ENCODE peak calls at places on chromosomes 16 and 17, in eight cellular contexts. X is fibroblast of gingiva, B is head of caudate nucleus, W is body of pancreas, H is adrenal gland, V is GM19239, Z is kidney tubule cell, P is A172. S is an unnamed sample.

GRCh38 chr16:25707982-25708583 is 16.3 kb downstream of the HS3ST4 start:
- DNase-seq in X (no peak), B (no peak), W (peak), H (peak), V (no peak), Z (peak), P (no peak), S (no peak)

GRCh38 chr16:82061861-82062525 is 26.9 kb downstream of the HSD17B2 start:
- DNase-seq in X (peak), B (no peak), W (peak), H (peak), V (peak), Z (peak), P (peak), S (no peak)

GRCh38 chr17:64736804-64737492 is 74.8 kb upstream of the SMURF2 start:
- DNase-seq in X (peak), B (peak), W (peak), H (peak), V (no peak), Z (peak), P (peak), S (peak)

GRCh38 chr16:17590711-17591654 is 120.2 kb upstream of the XYLT1 start:
- DNase-seq in X (peak), B (no peak), W (no peak), H (no peak), V (no peak), Z (no peak), P (no peak), S (peak)

GRCh38 chr17:45686250-45686649 is 97.9 kb upstream of the CRHR1 start:
- DNase-seq in X (no peak), B (no peak), W (no peak), H (no peak), V (no peak), Z (no peak), P (no peak), S (no peak)

GRCh38 chr17:77929871-77930436 is 28.5 kb upstream of the TNRC6C start:
- DNase-seq in X (no peak), B (no peak), W (no peak), H (no peak), V (no peak), Z (no peak), P (no peak), S (no peak)

GRCh38 chr17:48663134-48663924 is 37.2 kb upstream of the HOXB9 start:
- DNase-seq in X (no peak), B (no peak), W (no peak), H (no peak), V (no peak), Z (no peak), P (no peak), S (no peak)

GRCh38 chr17:2035549-2036490 is 5.9 kb downstream of the DPH1 start:
- DNase-seq in X (no peak), B (no peak), W (no peak), H (no peak), V (no peak), Z (no peak), P (no peak), S (no peak)

GRCh38 chr16:14193316-14193871 is 122.3 kb downstream of the MRTFB start:
- DNase-seq in X (no peak), B (no peak), W (no peak), H (no peak), V (peak), Z (no peak), P (no peak), S (peak)

GRCh38 chr17:40535924-40536717 is 29.2 kb downstream of the CCR7 start:
- DNase-seq in X (no peak), B (no peak), W (no peak), H (peak), V (no peak), Z (no peak), P (no peak), S (peak)

GRCh38 chr17:17741346-17742023 is 60.2 kb downstream of the RAI1 start:
- DNase-seq in X (peak), B (peak), W (no peak), H (peak), V (no peak), Z (no peak), P (no peak), S (no peak)

GRCh38 chr17:49548506-49549310 is 27.0 kb upstream of the NXPH3 start:
- DNase-seq in X (peak), B (peak), W (peak), H (peak), V (no peak), Z (peak), P (peak), S (no peak)

GRCh38 chr16:30786936-30787612 is at the start of gene ZNF629:
- DNase-seq in X (peak), B (peak), W (peak), H (peak), V (peak), Z (peak), P (peak), S (no peak)

GRCh38 chr17:34131386-34131785 is 123.7 kb upstream of the CCL2 start:
- DNase-seq in X (no peak), B (no peak), W (no peak), H (no peak), V (no peak), Z (no peak), P (no peak), S (no peak)

S was measured in activated effector memory CD4-positive, alpha-beta T cell treated with anti-CD3 and anti-CD28 coated beads, Interleukin-2, amount 50 U/mL, for 16 hours.